ENCODE peak calls at places on chromosomes 11 and 22, in four cellular contexts. One of them, this sample, is unnamed.

GRCh38 chr11:104095791-104096190 is 59.4 kb downstream of the DDI1 start:
- DNase-seq in SK-N-DZ: no peak
- DNase-seq in stimulated activated CD4-positive, alpha-beta T cell treated with anti-CD3 and anti-CD28 coated beads, Interleukin-2, amount 100 ng/mL, for 24 hours: no peak
- DNase-seq in gastrocnemius medialis: no peak
- DNase-seq in this sample: no peak

GRCh38 chr22:44202261-44202789 is 21.6 kb downstream of the PARVG start:
- DNase-seq in SK-N-DZ: no peak
- DNase-seq in stimulated activated CD4-positive, alpha-beta T cell treated with anti-CD3 and anti-CD28 coated beads, Interleukin-2, amount 100 ng/mL, for 24 hours: no peak
- DNase-seq in gastrocnemius medialis: no peak
- DNase-seq in this sample: peak

GRCh38 chr11:125165111-125165663 is 636 bp downstream of the PKNOX2 start:
- DNase-seq in SK-N-DZ: no peak
- DNase-seq in stimulated activated CD4-positive, alpha-beta T cell treated with anti-CD3 and anti-CD28 coated beads, Interleukin-2, amount 100 ng/mL, for 24 hours: no peak
- DNase-seq in gastrocnemius medialis: peak
- DNase-seq in this sample: peak

GRCh38 chr11:721347-721912 is 15.4 kb downstream of the EPS8L2 start:
- DNase-seq in SK-N-DZ: no peak
- DNase-seq in stimulated activated CD4-positive, alpha-beta T cell treated with anti-CD3 and anti-CD28 coated beads, Interleukin-2, amount 100 ng/mL, for 24 hours: no peak
- DNase-seq in gastrocnemius medialis: no peak
- DNase-seq in this sample: no peak

GRCh38 chr11:116224154-116224888 is 548.5 kb downstream of the BUD13 start:
- DNase-seq in SK-N-DZ: peak
- DNase-seq in stimulated activated CD4-positive, alpha-beta T cell treated with anti-CD3 and anti-CD28 coated beads, Interleukin-2, amount 100 ng/mL, for 24 hours: peak
- DNase-seq in gastrocnemius medialis: no peak
- DNase-seq in this sample: peak

GRCh38 chr11:57597971-57598830 is 716 bp downstream of the SERPING1 start:
- DNase-seq in SK-N-DZ: peak
- DNase-seq in stimulated activated CD4-positive, alpha-beta T cell treated with anti-CD3 and anti-CD28 coated beads, Interleukin-2, amount 100 ng/mL, for 24 hours: no peak
- DNase-seq in gastrocnemius medialis: peak
- DNase-seq in this sample: peak

GRCh38 chr11:111069076-111069475 is 176.4 kb upstream of the POU2AF2 start:
- DNase-seq in SK-N-DZ: no peak
- DNase-seq in stimulated activated CD4-positive, alpha-beta T cell treated with anti-CD3 and anti-CD28 coated beads, Interleukin-2, amount 100 ng/mL, for 24 hours: no peak
- DNase-seq in gastrocnemius medialis: no peak
- DNase-seq in this sample: no peak

GRCh38 chr11:124172076-124172475 is 11.1 kb upstream of the OR10D3 start:
- DNase-seq in SK-N-DZ: no peak
- DNase-seq in stimulated activated CD4-positive, alpha-beta T cell treated with anti-CD3 and anti-CD28 coated beads, Interleukin-2, amount 100 ng/mL, for 24 hours: no peak
- DNase-seq in gastrocnemius medialis: no peak
- DNase-seq in this sample: no peak

GRCh38 chr11:4560462-4560861 is 15.5 kb downstream of the OR52M1 start:
- DNase-seq in SK-N-DZ: no peak
- DNase-seq in stimulated activated CD4-positive, alpha-beta T cell treated with anti-CD3 and anti-CD28 coated beads, Interleukin-2, amount 100 ng/mL, for 24 hours: no peak
- DNase-seq in gastrocnemius medialis: no peak
- DNase-seq in this sample: no peak

GRCh38 chr11:78630155-78630554 is 55.5 kb upstream of the NARS2 start:
- DNase-seq in SK-N-DZ: no peak
- DNase-seq in stimulated activated CD4-positive, alpha-beta T cell treated with anti-CD3 and anti-CD28 coated beads, Interleukin-2, amount 100 ng/mL, for 24 hours: no peak
- DNase-seq in gastrocnemius medialis: no peak
- DNase-seq in this sample: no peak

GRCh38 chr11:1942541-1943260 is 4.4 kb upstream of the MRPL23 start:
- DNase-seq in SK-N-DZ: no peak
- DNase-seq in stimulated activated CD4-positive, alpha-beta T cell treated with anti-CD3 and anti-CD28 coated beads, Interleukin-2, amount 100 ng/mL, for 24 hours: no peak
- DNase-seq in gastrocnemius medialis: peak
- DNase-seq in this sample: peak

GRCh38 chr11:83836883-83837654 is 550.9 kb upstream of the CCDC90B start:
- DNase-seq in SK-N-DZ: peak
- DNase-seq in stimulated activated CD4-positive, alpha-beta T cell treated with anti-CD3 and anti-CD28 coated beads, Interleukin-2, amount 100 ng/mL, for 24 hours: no peak
- DNase-seq in gastrocnemius medialis: no peak
- DNase-seq in this sample: no peak

GRCh38 chr11:86660011-86660595 is 12.3 kb downstream of the ME3 start:
- DNase-seq in SK-N-DZ: no peak
- DNase-seq in stimulated activated CD4-positive, alpha-beta T cell treated with anti-CD3 and anti-CD28 coated beads, Interleukin-2, amount 100 ng/mL, for 24 hours: no peak
- DNase-seq in gastrocnemius medialis: no peak
- DNase-seq in this sample: no peak

GRCh38 chr11:31903225-31904074 is 92.3 kb upstream of the PAX6 start:
- DNase-seq in SK-N-DZ: no peak
- DNase-seq in stimulated activated CD4-positive, alpha-beta T cell treated with anti-CD3 and anti-CD28 coated beads, Interleukin-2, amount 100 ng/mL, for 24 hours: no peak
- DNase-seq in gastrocnemius medialis: peak
- DNase-seq in this sample: no peak

GRCh38 chr11:46451759-46452158 is 60.2 kb upstream of the CHRM4 start:
- DNase-seq in SK-N-DZ: no peak
- DNase-seq in stimulated activated CD4-positive, alpha-beta T cell treated with anti-CD3 and anti-CD28 coated beads, Interleukin-2, amount 100 ng/mL, for 24 hours: no peak
- DNase-seq in gastrocnemius medialis: no peak
- DNase-seq in this sample: no peak

GRCh38 chr11:12694182-12694531 is 19.9 kb downstream of the TEAD1 start:
- DNase-seq in SK-N-DZ: no peak
- DNase-seq in stimulated activated CD4-positive, alpha-beta T cell treated with anti-CD3 and anti-CD28 coated beads, Interleukin-2, amount 100 ng/mL, for 24 hours: no peak
- DNase-seq in gastrocnemius medialis: no peak
- DNase-seq in this sample: no peak

GRCh38 chr11:34356130-34356529 is 1.7 kb downstream of the ABTB2 start:
- DNase-seq in SK-N-DZ: no peak
- DNase-seq in stimulated activated CD4-positive, alpha-beta T cell treated with anti-CD3 and anti-CD28 coated beads, Interleukin-2, amount 100 ng/mL, for 24 hours: no peak
- DNase-seq in gastrocnemius medialis: no peak
- DNase-seq in this sample: no peak

GRCh38 chr11:133889188-133889587 is 43.9 kb upstream of the SPATA19 start:
- DNase-seq in SK-N-DZ: no peak
- DNase-seq in stimulated activated CD4-positive, alpha-beta T cell treated with anti-CD3 and anti-CD28 coated beads, Interleukin-2, amount 100 ng/mL, for 24 hours: no peak
- DNase-seq in gastrocnemius medialis: no peak
- DNase-seq in this sample: peak

GRCh38 chr22:38180841-38181452 is 683 bp downstream of the PLA2G6 start:
- DNase-seq in SK-N-DZ: no peak
- DNase-seq in stimulated activated CD4-positive, alpha-beta T cell treated with anti-CD3 and anti-CD28 coated beads, Interleukin-2, amount 100 ng/mL, for 24 hours: no peak
- DNase-seq in gastrocnemius medialis: peak
- DNase-seq in this sample: peak

This sample was measured in lower leg skin.